ENCODE peak calls at places on chromosome 14, in five cellular contexts. B is AG04449, S is RWPE2, U is heart right ventricle, N is AG04450. Y is an unnamed sample.

GRCh38 chr14:60553855-60554254 is 44.9 kb downstream of the SIX6 start:
- DNase-seq in B (no peak), N (no peak), U (no peak), S (no peak), Y (no peak)

GRCh38 chr14:75259510-75259855 is 19.1 kb upstream of the FOS start:
- DNase-seq in B (no peak), U (no peak), S (no peak), N (no peak), Y (no peak)

GRCh38 chr14:76984297-76984696 is 44.2 kb downstream of the IRF2BPL start:
- DNase-seq in N (no peak), U (no peak), S (no peak), B (no peak), Y (no peak)

GRCh38 chr14:61567838-61568571 is 127.3 kb upstream of the HIF1A start:
- DNase-seq in S (no peak), B (no peak), N (no peak), U (peak; percentile 68), Y (no peak)

GRCh38 chr14:21703357-21704339 is 30.0 kb upstream of the OR4E1 start:
- DNase-seq in U (no peak), N (no peak), S (no peak), B (no peak), Y (no peak)

GRCh38 chr14:103546651-103547454 is 15.6 kb downstream of the BAG5 start:
- DNase-seq in S (peak; percentile 81), B (no peak), N (no peak), U (peak; percentile 69), Y (peak; percentile 86)

GRCh38 chr14:102508774-102509743 is 517 bp downstream of the ANKRD9 start:
- DNase-seq in B (no peak), U (peak; percentile 71), N (no peak), S (peak; percentile 66), Y (no peak)

GRCh38 chr14:24255438-24255837 is 7.5 kb downstream of the TGM1 start:
- DNase-seq in S (no peak), U (no peak), B (no peak), N (no peak), Y (no peak)

GRCh38 chr14:63893701-63894458 is 41.1 kb downstream of the SYNE2 start:
- DNase-seq in B (peak; percentile 95), U (peak; percentile 19), S (no peak), N (peak; percentile 67), Y (no peak)

GRCh38 chr14:57847096-57847495 is 18.8 kb downstream of the SLC35F4 start:
- DNase-seq in S (no peak), B (no peak), U (no peak), N (no peak), Y (no peak)

GRCh38 chr14:92861856-92862807 is 60.8 kb upstream of the CHGA start:
- DNase-seq in B (no peak), S (no peak), N (no peak), U (no peak), Y (no peak)

GRCh38 chr14:84272290-84272721 is 1257.6 kb upstream of the FLRT2 start:
- DNase-seq in U (no peak), N (no peak), S (no peak), B (no peak), Y (no peak)

GRCh38 chr14:60722836-60723217 is 1.3 kb downstream of the SIX4 start:
- DNase-seq in U (no peak), N (no peak), S (peak; percentile 61), B (no peak), Y (peak; percentile 46)

GRCh38 chr14:34461334-34462131 is 507 bp downstream of the SPTSSA start:
- DNase-seq in N (no peak), U (peak; percentile 48), S (no peak), B (no peak), Y (peak; percentile 51)

GRCh38 chr14:20494935-20495766 is 10.2 kb upstream of the RNASE10 start:
- DNase-seq in S (no peak), B (no peak), N (no peak), U (no peak), Y (peak; percentile 44)

GRCh38 chr14:94343238-94343637 is 20.1 kb upstream of the SERPINA6 start:
- DNase-seq in S (no peak), U (no peak), B (no peak), N (no peak), Y (no peak)

GRCh38 chr14:76500011-76500410 is 124.1 kb downstream of the ESRRB start:
- DNase-seq in S (peak; percentile 47), B (no peak), U (peak; percentile 30), N (no peak), Y (no peak)

GRCh38 chr14:94469261-94469660 is 6.7 kb downstream of the SERPINA9 start:
- DNase-seq in B (no peak), U (no peak), N (no peak), S (peak; percentile 49), Y (no peak)

GRCh38 chr14:94378527-94379290 is 9.7 kb downstream of the SERPINA1 start:
- DNase-seq in U (no peak), B (no peak), N (no peak), S (no peak), Y (no peak)

GRCh38 chr14:104094056-104094708 is 8.7 kb downstream of the ASPG start:
- DNase-seq in U (no peak), B (no peak), S (no peak), N (no peak), Y (no peak)

GRCh38 chr14:68780358-68781160 is 12.3 kb downstream of the ZFP36L1 start:
- DNase-seq in S (no peak), U (peak; percentile 74), N (no peak), B (no peak), Y (no peak)

GRCh38 chr14:66121859-66122258 is 364.3 kb upstream of the CCDC196 start:
- DNase-seq in B (no peak), U (no peak), S (no peak), N (no peak), Y (no peak)

GRCh38 chr14:90521121-90521929 is 124.5 kb downstream of the CALM1 start:
- DNase-seq in N (no peak), U (no peak), S (no peak), B (no peak), Y (no peak)

GRCh38 chr14:90521930-90522483 is 125.2 kb downstream of the CALM1 start:
- DNase-seq in B (no peak), N (no peak), U (no peak), S (no peak), Y (no peak)

GRCh38 chr14:90522585-90523191 is 125.9 kb downstream of the CALM1 start:
- DNase-seq in S (no peak), N (no peak), B (no peak), U (no peak), Y (peak; percentile 31)

GRCh38 chr14:90523544-90523943 is 126.7 kb downstream of the CALM1 start:
- DNase-seq in U (no peak), N (no peak), B (no peak), S (no peak), Y (no peak)

DNA sequence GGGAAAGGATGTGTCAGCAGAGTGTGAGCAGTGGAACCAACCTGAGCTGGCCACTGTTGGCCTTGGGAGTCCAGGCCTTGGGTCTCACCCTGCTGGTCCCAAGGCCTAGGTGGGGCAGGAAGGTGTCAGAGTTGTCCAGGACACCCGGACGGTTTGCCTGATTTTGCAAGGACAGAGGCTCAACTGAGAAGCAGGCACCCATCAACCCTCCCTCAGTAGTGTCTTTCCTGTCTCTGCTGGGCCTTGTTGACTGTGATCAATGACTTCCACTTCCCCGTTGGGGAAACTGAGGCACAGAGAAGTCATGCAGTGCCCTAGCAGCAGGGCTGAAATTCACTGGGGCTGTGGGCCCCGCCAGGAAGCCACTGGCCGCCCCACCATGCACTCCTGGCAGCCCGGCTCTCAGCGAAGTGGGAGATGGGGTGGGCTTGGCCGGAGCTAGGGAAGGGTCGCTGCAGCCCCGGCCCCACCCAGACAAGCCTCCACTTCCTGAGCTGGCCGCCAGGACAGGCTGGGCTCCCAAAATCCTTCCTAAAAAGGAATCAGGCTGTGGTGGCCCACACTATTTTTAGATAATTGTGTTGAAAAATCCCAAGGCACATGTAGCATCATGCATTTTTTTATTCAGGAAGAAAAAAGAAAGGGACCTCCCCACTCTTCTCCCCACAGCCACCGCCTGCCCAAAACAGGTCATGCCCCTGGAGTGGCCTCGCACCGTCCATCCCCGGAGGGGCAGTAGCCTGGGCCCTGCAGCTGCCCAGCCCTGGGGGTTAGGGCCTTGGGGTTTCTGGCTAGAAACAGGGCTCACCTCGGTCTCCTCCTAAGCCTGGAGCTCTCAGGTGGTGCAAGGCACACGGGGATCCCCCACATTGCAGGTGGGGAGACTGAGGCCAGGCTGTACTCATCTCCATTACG is 127.4 kb downstream of the CALM1 start:
- DNase-seq in S (no peak), N (no peak), B (no peak), U (no peak), Y (no peak)
- TF ChIP-seq CTCF in S (no peak), N (no peak), B (no peak), U (peak; percentile 12), Y (no peak)

DNA sequence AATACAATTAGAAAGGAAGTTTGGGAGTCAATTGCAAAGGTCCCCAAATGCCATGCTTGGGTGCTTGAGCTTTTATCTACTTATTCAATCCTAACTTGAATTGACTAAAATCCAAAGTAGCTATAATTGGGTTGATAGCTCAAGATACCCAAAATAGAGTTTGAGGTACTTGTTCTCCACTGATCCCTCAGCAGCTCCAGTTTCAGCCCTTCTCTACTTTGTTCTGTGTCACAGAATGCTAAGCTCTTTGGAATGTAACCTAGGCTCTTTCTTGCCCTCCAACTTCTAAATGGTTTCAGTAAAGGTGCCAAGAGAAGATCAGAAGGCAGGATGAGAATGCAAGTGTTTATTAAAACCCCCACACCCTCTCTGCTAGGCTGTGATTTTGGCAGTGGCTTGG is 251.4 kb upstream of the CLEC14A start:
- DNase-seq in U (no peak), S (no peak), N (no peak), B (no peak), Y (no peak)
- TF ChIP-seq CTCF in U (no peak), S (no peak), N (no peak), B (no peak), Y (no peak)

GRCh38 chr14:73937012-73937411 is 12.9 kb downstream of the FAM161B start:
- DNase-seq in N (no peak), S (no peak), U (no peak), B (no peak), Y (no peak)

GRCh38 chr14:73935666-73936065 is 14.2 kb downstream of the FAM161B start:
- DNase-seq in U (no peak), N (no peak), S (no peak), B (no peak), Y (no peak)
- TF ChIP-seq CTCF in U (no peak), N (peak; percentile 36), S (peak; percentile 36), B (no peak), Y (peak; percentile 28)

GRCh38 chr14:81236138-81236537 is 15.4 kb upstream of the GTF2A1 start:
- DNase-seq in U (no peak), B (no peak), S (no peak), N (no peak), Y (no peak)

GRCh38 chr14:81234268-81234667 is 13.5 kb upstream of the GTF2A1 start:
- DNase-seq in U (no peak), B (no peak), N (no peak), S (no peak), Y (no peak)

GRCh38 chr14:81231540-81231939 is 10.8 kb upstream of the GTF2A1 start:
- DNase-seq in B (no peak), U (no peak), N (no peak), S (no peak), Y (no peak)

GRCh38 chr14:81235096-81235495 is 14.3 kb upstream of the GTF2A1 start:
- DNase-seq in S (no peak), N (no peak), B (no peak), U (no peak), Y (no peak)

DNA sequence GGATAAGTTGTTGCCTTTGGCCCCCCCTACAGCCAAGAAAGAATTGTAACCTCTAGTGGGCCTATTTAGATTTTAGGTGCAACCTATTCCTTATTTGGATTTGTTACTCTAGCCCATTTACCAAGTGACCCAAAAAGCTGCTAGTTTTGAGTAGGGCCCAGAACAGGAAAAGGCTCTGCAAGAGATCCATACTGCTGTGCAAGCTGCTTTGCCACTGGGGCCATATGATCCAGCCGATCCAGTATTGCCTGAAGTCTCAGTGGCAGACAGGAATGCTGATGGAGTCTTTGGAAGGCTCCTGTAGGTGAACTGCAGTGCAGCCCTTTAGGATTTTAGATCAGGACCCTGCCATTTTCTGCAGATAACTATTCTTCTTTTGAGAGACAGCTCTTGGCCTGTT is 12.9 kb upstream of the GTF2A1 start:
- DNase-seq in U (no peak), S (no peak), B (no peak), N (no peak), Y (no peak)
- TF ChIP-seq CTCF in U (no peak), S (no peak), B (no peak), N (no peak), Y (no peak)